ENCODE peak calls at places on chromosomes 3 and 15, in five cellular contexts. One of them, this sample, is unnamed.

GRCh38 chr15:73265536-73266153 is 103.1 kb downstream of the HCN4 start:
- DNase-seq in AG10803: peak
- DNase-seq in mammary epithelial cell: peak
- DNase-seq in activated CD8-positive, alpha-beta memory T cell treated with anti-CD3 and anti-CD28 coated beads, Interleukin-2, amount 50 U/mL, for 48 hours: peak
- DNase-seq in EH: peak
- DNase-seq in this sample: peak

GRCh38 chr3:139846729-139847128 is 88.3 kb upstream of the CLSTN2 start:
- DNase-seq in AG10803: no peak
- DNase-seq in mammary epithelial cell: no peak
- DNase-seq in activated CD8-positive, alpha-beta memory T cell treated with anti-CD3 and anti-CD28 coated beads, Interleukin-2, amount 50 U/mL, for 48 hours: no peak
- DNase-seq in EH: no peak
- DNase-seq in this sample: no peak

GRCh38 chr3:183699238-183699947 is 1.8 kb downstream of the YEATS2 start:
- DNase-seq in AG10803: no peak
- DNase-seq in mammary epithelial cell: no peak
- DNase-seq in activated CD8-positive, alpha-beta memory T cell treated with anti-CD3 and anti-CD28 coated beads, Interleukin-2, amount 50 U/mL, for 48 hours: no peak
- DNase-seq in EH: no peak
- DNase-seq in this sample: no peak

GRCh38 chr3:15812183-15812582 is 14.4 kb upstream of the ANKRD28 start:
- DNase-seq in AG10803: peak
- DNase-seq in mammary epithelial cell: peak
- DNase-seq in activated CD8-positive, alpha-beta memory T cell treated with anti-CD3 and anti-CD28 coated beads, Interleukin-2, amount 50 U/mL, for 48 hours: no peak
- DNase-seq in EH: peak
- DNase-seq in this sample: peak

GRCh38 chr15:63595066-63595465 is 2.1 kb upstream of the FBXL22 start:
- DNase-seq in AG10803: no peak
- DNase-seq in mammary epithelial cell: no peak
- DNase-seq in activated CD8-positive, alpha-beta memory T cell treated with anti-CD3 and anti-CD28 coated beads, Interleukin-2, amount 50 U/mL, for 48 hours: no peak
- DNase-seq in EH: no peak
- DNase-seq in this sample: no peak

GRCh38 chr3:118809696-118810498 is 224.7 kb downstream of the IGSF11 start:
- DNase-seq in AG10803: no peak
- DNase-seq in mammary epithelial cell: no peak
- DNase-seq in activated CD8-positive, alpha-beta memory T cell treated with anti-CD3 and anti-CD28 coated beads, Interleukin-2, amount 50 U/mL, for 48 hours: no peak
- DNase-seq in EH: no peak
- DNase-seq in this sample: no peak

GRCh38 chr3:153284282-153284938 is 122.4 kb downstream of the RAP2B start:
- DNase-seq in AG10803: peak
- DNase-seq in mammary epithelial cell: peak
- DNase-seq in activated CD8-positive, alpha-beta memory T cell treated with anti-CD3 and anti-CD28 coated beads, Interleukin-2, amount 50 U/mL, for 48 hours: no peak
- DNase-seq in EH: peak
- DNase-seq in this sample: peak

GRCh38 chr3:66441124-66441523 is 59.7 kb downstream of the LRIG1 start:
- DNase-seq in AG10803: peak
- DNase-seq in mammary epithelial cell: peak
- DNase-seq in activated CD8-positive, alpha-beta memory T cell treated with anti-CD3 and anti-CD28 coated beads, Interleukin-2, amount 50 U/mL, for 48 hours: no peak
- DNase-seq in EH: peak
- DNase-seq in this sample: peak